ENCODE peak calls at places on chromosome 2, in four cellular contexts. G is Peyer's patch, I is HL-60, Q is transverse colon. D is an unnamed sample.

GRCh38 chr2:108560895-108561530 is 26.7 kb downstream of the LIMS1 start:
- DNase-seq in G (no peak), Q (no peak), I (no peak), D (no peak)

GRCh38 chr2:10617241-10617640 is 72.5 kb downstream of the NOL10 start:
- DNase-seq in Q (no peak), G (no peak), I (no peak), D (no peak)

GRCh38 chr2:37052600-37053332 is 31.4 kb downstream of the HEATR5B start:
- DNase-seq in I (no peak), Q (no peak), G (no peak), D (no peak)

GRCh38 chr2:4085186-4085585 is 381.8 kb downstream of the DCDC2C start:
- DNase-seq in I (no peak), G (no peak), Q (no peak), D (no peak)

GRCh38 chr2:237723613-237724012 is 75.0 kb upstream of the RBM44 start:
- DNase-seq in I (no peak), Q (peak; percentile 90), G (peak; percentile 16), D (no peak)

GRCh38 chr2:2033691-2034090 is 289.4 kb upstream of the PXDN start:
- DNase-seq in G (no peak), I (no peak), Q (no peak), D (no peak)

GRCh38 chr2:165863816-165864221 is 69.8 kb upstream of the GALNT3 start:
- DNase-seq in Q (no peak), I (no peak), G (no peak), D (no peak)

GRCh38 chr2:10245661-10246060 is 57.0 kb upstream of the HPCAL1 start:
- DNase-seq in Q (no peak), G (no peak), I (no peak), D (no peak)

GRCh38 chr2:79938648-79939047 is 365.9 kb downstream of the LRRTM1 start:
- DNase-seq in I (no peak), Q (no peak), G (no peak), D (no peak)

GRCh38 chr2:179336782-179337534 is 72.3 kb upstream of the SESTD1 start:
- DNase-seq in G (no peak), I (no peak), Q (no peak), D (no peak)

GRCh38 chr2:240811346-240812300 is 8.4 kb downstream of the KIF1A start:
- DNase-seq in Q (peak; percentile 3), G (no peak), I (no peak), D (no peak)

GRCh38 chr2:120607996-120608395 is 127.7 kb upstream of the GLI2 start:
- DNase-seq in Q (no peak), G (no peak), I (no peak), D (no peak)

GRCh38 chr2:113700186-113700841 is 56.1 kb downstream of the SLC35F5 start:
- DNase-seq in I (peak; percentile 67), Q (no peak), G (peak; percentile 77), D (no peak)

GRCh38 chr2:229780856-229781773 is 66.8 kb upstream of the DNER start:
- DNase-seq in Q (no peak), I (peak; percentile 14), G (no peak), D (peak; percentile 21)

DNA sequence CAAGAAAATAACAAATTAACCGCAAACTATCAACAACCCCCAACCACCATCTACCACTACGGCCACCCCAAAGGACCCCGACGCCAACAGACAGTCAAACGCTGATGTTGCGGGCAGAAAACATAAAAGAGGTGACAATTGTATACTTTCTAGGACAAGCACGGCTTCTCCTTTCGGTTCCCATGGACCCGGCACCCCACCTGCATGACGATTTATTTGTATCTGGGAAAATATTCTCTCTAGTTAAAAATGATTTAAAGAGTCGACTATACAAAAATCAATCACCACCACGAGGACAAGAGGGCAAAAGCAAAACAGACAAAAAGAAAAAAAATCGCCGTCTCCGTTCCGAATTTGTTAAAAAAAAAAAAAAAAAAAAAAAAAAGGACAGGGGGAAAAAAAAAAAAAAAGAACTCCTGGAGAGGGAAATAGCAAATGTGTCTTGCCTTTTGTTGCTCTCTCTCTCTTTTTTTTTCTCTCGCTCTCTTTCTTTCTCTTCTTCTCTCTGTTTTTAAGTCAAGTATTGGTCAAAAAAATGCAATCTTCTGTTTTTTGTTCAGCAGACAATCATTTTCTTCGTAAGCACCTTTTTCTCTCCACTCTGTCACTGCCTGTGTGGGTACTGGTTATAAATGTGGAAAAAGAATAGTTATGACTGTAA is 3.6 kb downstream of the SIX3 start:
- DNase-seq in G (no peak), I (no peak), Q (no peak), D (no peak)
- H3K27me3 ChIP-seq in G (no peaks in the 10 kb centered on the region), I (peaks cover 76% of the 10 kb centered on the region), Q (peaks cover 100% of the 10 kb centered on the region), D (peaks cover 96% of the 10 kb centered on the region)

GRCh38 chr2:33104052-33104623 is 157.4 kb downstream of the LTBP1 start:
- DNase-seq in I (no peak), G (no peak), Q (no peak), D (no peak)
- H3K27ac ChIP-seq in I (no peak overlapping the region), G (no peak overlapping the region), Q (peak overlapping the region; percentile 6), D (peak overlapping the region; percentile 76)

DNA sequence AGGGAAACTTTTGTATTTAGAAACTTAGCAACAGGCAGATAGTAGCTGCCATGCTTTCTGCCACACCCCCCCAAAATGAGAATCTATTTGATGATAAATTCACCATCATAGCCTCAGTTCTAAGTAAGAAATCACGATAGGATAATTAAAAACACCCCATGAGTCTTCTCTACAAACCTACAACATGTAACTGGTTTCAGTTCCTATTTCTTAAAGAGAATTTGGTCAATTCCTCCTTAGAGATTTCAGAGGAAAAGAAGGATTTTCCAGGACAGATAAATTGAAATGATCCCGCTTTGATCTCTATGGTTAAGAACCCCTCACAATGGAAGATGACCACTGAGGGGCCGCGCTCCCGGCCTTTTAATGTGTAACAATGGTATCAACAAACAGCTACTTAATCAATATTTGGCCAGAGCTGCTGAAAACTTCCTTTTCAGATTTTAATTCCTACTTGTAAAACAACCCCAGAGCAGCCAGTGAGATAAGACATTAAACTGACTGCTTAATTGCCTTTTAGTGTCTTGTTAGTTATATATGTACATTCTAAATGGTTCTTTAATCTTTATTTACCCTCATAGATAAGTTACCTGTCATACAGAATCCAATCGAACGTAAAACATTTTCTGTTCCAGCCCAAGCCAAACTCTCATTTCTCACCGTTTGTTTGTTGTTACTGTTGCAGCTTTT is 10.1 kb downstream of the PAX3 start:
- DNase-seq in Q (no peak), I (no peak), G (no peak), D (no peak)
- H3K27me3 ChIP-seq in Q (peaks cover 100% of the 10 kb centered on the region), I (peaks cover 76% of the 10 kb centered on the region), G (no peaks in the 10 kb centered on the region), D (peaks cover 46% of the 10 kb centered on the region)

DNA sequence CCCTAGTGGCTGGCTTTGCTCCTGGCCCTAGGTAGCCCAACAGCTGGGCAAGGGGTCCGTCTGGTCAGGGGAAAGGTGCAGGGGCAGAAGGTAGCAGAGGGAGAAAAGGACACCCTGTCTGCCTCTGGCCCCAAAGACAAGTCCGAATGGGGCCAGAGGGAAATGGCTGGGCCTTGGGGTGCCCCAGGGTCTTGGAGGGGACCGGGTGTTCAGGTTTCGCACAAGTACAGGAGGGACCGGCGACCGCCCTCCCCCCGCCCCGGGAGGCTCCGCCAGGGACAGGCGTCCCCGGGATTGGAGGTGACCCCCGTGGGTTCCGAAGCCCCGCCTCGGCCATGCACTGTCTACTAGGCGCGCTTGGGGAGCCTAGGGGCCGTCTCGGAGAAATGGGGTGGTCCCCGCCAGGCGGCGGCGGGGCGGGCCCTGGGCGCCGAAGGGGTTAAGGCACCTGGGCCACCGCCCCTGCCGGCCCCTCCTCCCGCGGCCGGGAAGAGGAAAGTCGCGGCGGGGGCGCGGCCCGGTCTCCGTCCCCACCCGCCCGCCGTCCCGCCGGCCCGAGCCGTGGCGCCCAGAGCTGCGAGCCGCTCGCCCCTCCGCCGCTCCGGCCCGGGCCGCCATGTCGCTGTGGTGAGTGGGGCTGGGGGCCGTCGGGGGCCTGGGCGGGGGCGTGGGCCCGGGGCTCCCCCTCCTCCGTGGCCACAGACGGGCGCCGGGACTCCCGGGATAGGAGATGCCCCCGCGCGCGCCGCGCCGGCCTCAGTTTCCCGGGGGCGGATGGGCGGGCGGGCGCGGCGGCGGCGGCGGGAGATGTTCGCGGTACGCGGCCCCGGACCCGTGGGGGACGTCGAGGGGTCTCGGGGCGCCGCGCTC is at the start of gene B3GNT7:
- DNase-seq in I (no peak), G (peak; percentile 21), Q (peak; percentile 68), D (no peak)
- H3K27ac ChIP-seq in I (peak within 1 kb of the TSS; percentile 96), G (peak within 1 kb of the TSS; percentile 79), Q (peak within 1 kb of the TSS; percentile 87), D (no peak within 1 kb of the TSS)

DNA sequence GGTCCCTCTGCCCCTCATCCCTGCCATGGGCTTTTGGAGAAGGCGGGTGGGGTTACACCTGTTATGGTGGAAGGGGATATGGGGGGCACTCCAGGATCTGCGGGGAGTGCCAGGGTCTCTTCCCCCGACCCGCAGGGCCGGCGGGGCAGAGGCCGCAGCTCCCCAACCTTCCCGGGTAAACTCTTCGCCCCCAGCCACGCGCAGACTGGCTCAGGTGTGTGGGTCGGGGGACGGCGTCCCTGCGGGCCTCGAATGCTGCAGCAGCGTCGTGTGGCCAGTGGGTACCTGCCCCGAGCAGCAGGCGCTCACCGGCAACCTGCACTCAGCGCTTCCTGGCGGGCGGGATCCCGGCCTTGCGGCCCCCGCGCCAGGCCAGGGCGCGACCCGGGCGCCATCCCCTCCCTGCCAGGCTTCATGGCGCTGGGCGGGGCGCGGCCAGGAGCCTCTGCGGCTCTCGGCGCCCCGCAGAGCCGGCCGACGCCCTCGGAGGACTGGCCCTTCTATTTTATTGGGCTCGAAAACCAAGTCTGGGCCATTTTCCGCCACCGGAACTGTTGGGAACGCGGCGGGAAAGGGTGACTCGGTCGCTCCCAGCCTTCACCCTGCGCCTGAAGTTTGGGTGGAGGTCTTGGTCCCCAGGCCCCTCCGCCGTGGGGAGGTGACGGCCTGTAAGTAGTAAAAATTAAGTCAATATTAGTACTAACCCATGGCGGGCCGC is 4.5 kb downstream of the GBX2 start:
- DNase-seq in Q (no peak), G (no peak), I (no peak), D (no peak)
- H3K27me3 ChIP-seq in Q (peaks cover 100% of the 10 kb centered on the region), G (no peaks in the 10 kb centered on the region), I (peaks cover 36% of the 10 kb centered on the region), D (peaks cover 91% of the 10 kb centered on the region)

DNA sequence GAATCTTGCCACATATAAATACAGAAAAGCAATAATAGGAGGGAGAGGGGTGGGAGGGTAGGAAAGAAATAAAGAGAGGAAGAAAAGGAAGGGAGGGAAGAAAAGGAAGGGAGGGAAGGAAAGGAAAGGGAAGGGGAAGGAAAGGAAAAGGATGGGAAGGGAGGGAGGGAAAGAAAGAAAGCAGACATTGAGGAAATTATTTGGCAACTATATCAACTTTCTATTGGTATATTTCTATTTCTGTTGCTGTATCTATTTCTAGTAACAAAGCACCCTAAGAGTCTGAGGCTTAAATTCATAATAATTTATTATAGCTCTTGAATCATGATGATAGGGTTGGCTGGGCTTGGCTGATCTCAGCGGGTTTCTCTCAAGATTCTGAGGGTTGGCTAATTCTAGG is 648.0 kb downstream of the CCDC85A start:
- DNase-seq in I (no peak), G (no peak), Q (no peak), D (no peak)
- H3K27ac ChIP-seq in I (no peak overlapping the region), G (no peak overlapping the region), Q (no peak overlapping the region), D (no peak overlapping the region)

GRCh38 chr2:72147971-72148369 is 308 bp upstream of the CYP26B1 start:
- DNase-seq in I (no peak), G (no peak), Q (no peak), D (no peak)
- H3K27me3 ChIP-seq in I (peaks cover 64% of the 10 kb centered on the region), G (no peaks in the 10 kb centered on the region), Q (peaks cover 67% of the 10 kb centered on the region), D (peaks cover 87% of the 10 kb centered on the region)

GRCh38 chr2:223260681-223261080 is 208.7 kb downstream of the KCNE4 start:
- DNase-seq in I (no peak), G (no peak), Q (no peak), D (no peak)
- H3K27ac ChIP-seq in I (no peak overlapping the region), G (no peak overlapping the region), Q (no peak overlapping the region), D (no peak overlapping the region)